ENCODE peak calls at places on chromosomes 5 and 9, in four cellular contexts. S, O, L and P are unnamed samples.

GRCh38 chr9:2599896-2600295 is 21.7 kb upstream of the VLDLR start:
- DNase-seq in S (no peak), O (peak), L (no peak), P (no peak)

GRCh38 chr9:63859475-63860215 is 1425.4 kb downstream of the FOXD4L5 start:
- DNase-seq in L (peak), O (no peak), S (peak), P (peak)

GRCh38 chr9:34714007-34714406 is 4.1 kb upstream of the CCL21 start:
- DNase-seq in O (no peak), L (no peak), S (no peak), P (no peak)

GRCh38 chr9:130993303-130994030 is 15.5 kb upstream of the LAMC3 start:
- DNase-seq in O (no peak), L (no peak), S (no peak), P (no peak)

GRCh38 chr5:179243333-179243732 is 101.9 kb downstream of the ADAMTS2 start:
- DNase-seq in L (peak), S (no peak), O (peak), P (no peak)

GRCh38 chr5:179255527-179256228 is 89.6 kb downstream of the ADAMTS2 start:
- DNase-seq in L (no peak), O (no peak), S (no peak), P (no peak)

GRCh38 chr9:5448016-5448415 is 2.3 kb upstream of the CD274 start:
- DNase-seq in L (no peak), O (no peak), S (no peak), P (no peak)

GRCh38 chr9:22088372-22089063 is 79.4 kb upstream of the CDKN2B start:
- DNase-seq in S (no peak), O (no peak), L (no peak), P (peak)

GRCh38 chr9:95105519-95106287 is 211.8 kb downstream of the FANCC start:
- DNase-seq in L (no peak), S (no peak), O (no peak), P (peak)

GRCh38 chr5:50922942-50923767 is 256.7 kb downstream of the PARP8 start:
- DNase-seq in L (no peak), O (no peak), S (no peak), P (no peak)

GRCh38 chr5:150508021-150508640 is at the start of gene NDST1:
- DNase-seq in S (no peak), O (no peak), L (no peak), P (no peak)

GRCh38 chr9:78441396-78441795 is 144.5 kb downstream of the PSAT1 start:
- DNase-seq in S (no peak), L (no peak), O (no peak), P (no peak)

GRCh38 chr9:78438765-78439164 is 141.8 kb downstream of the PSAT1 start:
- DNase-seq in S (no peak), O (no peak), L (no peak), P (no peak)

GRCh38 chr9:78441822-78442431 is 145.0 kb downstream of the PSAT1 start:
- DNase-seq in O (no peak), L (no peak), S (no peak), P (no peak)

GRCh38 chr9:78439192-78439865 is 142.4 kb downstream of the PSAT1 start:
- DNase-seq in S (peak), O (peak), L (peak), P (peak)

GRCh38 chr9:78439866-78440830 is 143.2 kb downstream of the PSAT1 start:
- DNase-seq in S (no peak), O (no peak), L (no peak), P (no peak)
- H3K4me2 ChIP-seq in S (no peak), O (peak), L (peak), P (no peak)

GRCh38 chr9:129889936-129890717 is 54.9 kb downstream of the USP20 start:
- DNase-seq in L (no peak), S (no peak), O (no peak), P (no peak)

GRCh38 chr9:129889461-129889935 is 54.2 kb downstream of the USP20 start:
- DNase-seq in O (no peak), S (no peak), L (no peak), P (no peak)

GRCh38 chr9:129894106-129894823 is 59.0 kb downstream of the USP20 start:
- DNase-seq in L (no peak), O (no peak), S (no peak), P (no peak)

GRCh38 chr9:129888809-129889460 is 53.7 kb downstream of the USP20 start:
- DNase-seq in O (no peak), S (no peak), L (no peak), P (no peak)

GRCh38 chr9:129891519-129891918 is 56.3 kb downstream of the USP20 start:
- DNase-seq in O (no peak), L (no peak), S (no peak), P (no peak)
- H3K4me2 ChIP-seq in O (no peak), L (no peak), S (no peak), P (no peak)

GRCh38 chr9:76218151-76218867 is 175.9 kb downstream of the RFK start:
- DNase-seq in S (no peak), L (no peak), O (no peak), P (no peak)

GRCh38 chr9:76213751-76214150 is 180.5 kb downstream of the RFK start:
- DNase-seq in O (no peak), S (no peak), L (no peak), P (no peak)

GRCh38 chr9:76218868-76219462 is 175.3 kb downstream of the RFK start:
- DNase-seq in S (no peak), O (no peak), L (no peak), P (no peak)

GRCh38 chr9:76215066-76215465 is 179.2 kb downstream of the RFK start:
- DNase-seq in L (peak), S (no peak), O (peak), P (peak)

DNA sequence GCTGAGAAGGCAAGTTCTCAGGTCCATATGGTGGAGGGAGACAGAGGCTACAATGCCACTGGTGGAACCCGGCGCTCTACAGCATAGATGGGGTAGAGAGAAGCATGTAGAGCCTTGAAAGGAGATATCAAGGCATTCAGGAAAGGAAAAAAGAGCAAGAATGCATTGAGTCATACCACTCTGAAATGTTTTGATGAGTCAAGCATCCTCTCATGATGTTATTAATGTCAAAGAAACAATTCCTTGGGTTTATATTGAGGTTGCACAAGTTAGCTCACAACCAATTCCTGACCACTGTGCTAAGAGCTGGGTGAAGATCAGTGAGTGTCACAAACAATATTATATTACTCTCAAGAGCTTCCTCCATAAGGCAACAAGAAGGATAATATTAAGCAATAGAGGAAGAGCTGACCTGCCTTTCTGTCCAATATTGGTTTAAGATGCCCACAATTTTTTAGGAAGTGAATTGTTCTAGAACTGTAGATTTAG is 178.0 kb downstream of the RFK start:
- DNase-seq in O (peak), L (peak), S (peak), P (peak)
- H3K4me2 ChIP-seq in O (peak), L (peak), S (peak), P (peak)

GRCh38 chr5:89733772-89734171 is 675.8 kb downstream of the CETN3 start:
- DNase-seq in L (no peak), S (no peak), O (no peak), P (no peak)

GRCh38 chr5:89723907-89724306 is 685.6 kb downstream of the CETN3 start:
- DNase-seq in O (no peak), S (no peak), L (peak), P (no peak)

GRCh38 chr5:89729623-89730390 is 679.7 kb downstream of the CETN3 start:
- DNase-seq in L (peak), O (no peak), S (peak), P (peak)

GRCh38 chr5:89728134-89728533 is 681.4 kb downstream of the CETN3 start:
- DNase-seq in L (no peak), S (no peak), O (no peak), P (no peak)

GRCh38 chr5:89728750-89729149 is 680.8 kb downstream of the CETN3 start:
- DNase-seq in L (peak), S (no peak), O (peak), P (no peak)
- H3K4me2 ChIP-seq in L (peak), S (no peak), O (no peak), P (no peak)

GRCh38 chr5:114191441-114191840 is 170.4 kb upstream of the KCNN2 start:
- DNase-seq in O (peak), L (no peak), S (no peak), P (no peak)

DNA sequence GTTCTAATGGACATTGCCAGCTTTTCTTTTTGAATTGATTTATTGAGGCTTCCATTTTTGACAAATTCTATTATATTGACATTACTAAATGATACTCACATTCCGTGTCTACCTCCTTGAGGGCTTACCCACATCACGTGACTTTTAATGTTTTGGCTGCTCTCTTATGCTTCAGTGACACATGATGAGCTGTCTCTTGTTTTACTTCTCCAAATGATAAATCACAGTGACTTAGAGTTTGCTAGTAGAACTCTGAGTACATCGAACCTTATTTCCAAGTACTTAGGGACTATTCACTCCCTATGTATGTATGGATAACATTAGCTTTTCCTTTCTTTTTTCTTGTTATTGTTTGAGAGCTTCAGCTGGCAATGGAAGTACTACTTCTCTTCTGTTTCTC is 169.8 kb upstream of the KCNN2 start:
- DNase-seq in S (no peak), O (peak), L (peak), P (peak)
- H3K4me2 ChIP-seq in S (no peak), O (peak), L (no peak), P (peak)

DNA sequence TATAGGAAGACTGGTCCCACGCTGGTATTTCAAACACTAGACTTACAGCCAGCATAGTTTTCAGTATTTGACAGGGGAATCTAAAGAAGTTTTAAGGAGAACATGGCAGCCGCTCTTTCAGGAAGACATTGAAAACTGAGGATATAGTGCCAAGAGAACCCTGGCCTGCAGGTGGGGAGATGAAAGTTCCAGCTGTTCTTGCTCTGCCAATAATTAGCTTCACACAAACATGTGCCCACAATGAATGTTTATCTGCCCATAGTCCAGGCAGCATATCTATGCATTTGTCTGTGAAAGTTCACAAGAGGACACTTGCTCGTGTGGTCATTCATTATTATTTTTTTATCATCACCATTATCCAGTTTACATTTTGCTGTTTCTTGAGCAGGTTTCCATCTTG is 47.6 kb upstream of the AGXT2 start:
- DNase-seq in S (no peak), O (no peak), L (no peak), P (no peak)
- H3K4me2 ChIP-seq in S (no peak), O (no peak), L (no peak), P (no peak)

GRCh38 chr9:128339761-128340690 is at the start of gene SLC27A4:
- DNase-seq in O (peak), L (peak), S (peak), P (peak)
- H3K4me2 ChIP-seq in O (peak), L (peak), S (peak), P (peak)

DNA sequence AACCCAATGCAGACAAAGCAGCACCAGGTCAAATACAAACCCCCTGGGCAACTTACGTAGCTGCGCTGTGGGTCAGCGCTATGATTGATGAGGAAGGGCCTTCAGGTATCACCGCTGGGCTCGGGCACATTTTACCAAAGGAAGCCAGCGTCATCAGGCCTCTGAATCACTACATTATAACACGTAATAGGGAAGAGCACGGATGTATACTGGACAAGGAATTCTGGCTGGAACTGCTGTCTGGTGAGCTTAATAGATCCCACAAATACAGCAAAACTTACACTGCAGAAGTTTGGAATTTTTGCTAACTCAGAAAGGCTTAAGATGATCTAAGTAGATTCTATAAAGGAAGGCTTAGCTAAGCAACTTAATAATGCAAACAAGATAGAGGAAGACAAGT is 360.0 kb upstream of the PANK3 start:
- DNase-seq in L (no peak), O (no peak), S (no peak), P (no peak)
- H3K4me2 ChIP-seq in L (no peak), O (no peak), S (no peak), P (no peak)